ENCODE peak calls at places on chromosomes 16 and 17, in four cellular contexts. E, B, Q and C are unnamed samples.
A peak's percentile ranks its signal among the peaks of the same experiment; 100 is the strongest.

GRCh38 chr17:50519141-50519834 is 11.0 kb downstream of the MYCBPAP start:
- DNase-seq in E (no peak), B (no peak), Q (no peak), C (no peak)

GRCh38 chr16:8644513-8645140 is 23.1 kb downstream of the METTL22 start:
- DNase-seq in E (no peak), B (no peak), Q (no peak), C (no peak)

GRCh38 chr16:5865231-5865630 is 767.6 kb upstream of the EEF2KMT start:
- DNase-seq in E (no peak), B (no peak), Q (no peak), C (no peak)

GRCh38 chr17:34254146-34254545 is 939 bp upstream of the CCL2 start:
- DNase-seq in E (no peak), B (no peak), Q (no peak), C (no peak)

GRCh38 chr17:79861371-79862216 is 22.4 kb upstream of the CBX4 start:
- DNase-seq in E (no peak), B (no peak), Q (no peak), C (no peak)

GRCh38 chr17:27879987-27880608 is 13.1 kb downstream of the LYRM9 start:
- DNase-seq in E (peak; percentile 48), B (peak; percentile 78), Q (peak; percentile 23), C (peak; percentile 76)

GRCh38 chr16:27945233-27945975 is 118.1 kb downstream of the GSG1L start:
- DNase-seq in E (no peak), B (no peak), Q (no peak), C (no peak)

GRCh38 chr17:65389956-65390355 is 171.5 kb downstream of the AXIN2 start:
- DNase-seq in E (no peak), B (no peak), Q (no peak), C (no peak)

GRCh38 chr17:76721463-76721862 is 4.9 kb downstream of the JMJD6 start:
- DNase-seq in E (no peak), B (no peak), Q (no peak), C (no peak)

GRCh38 chr17:41367426-41368075 is 2.1 kb downstream of the KRT33B start:
- DNase-seq in E (no peak), B (no peak), Q (no peak), C (no peak)

GRCh38 chr16:71626858-71627213 is 852 bp downstream of the MARVELD3 start:
- DNase-seq in E (no peak), B (peak; percentile 53), Q (no peak), C (no peak)

GRCh38 chr17:21400816-21401593 is 24.8 kb downstream of the KCNJ12 start:
- DNase-seq in E (no peak), B (no peak), Q (no peak), C (no peak)

GRCh38 chr17:76122411-76123126 is 18.5 kb downstream of the FOXJ1 start:
- DNase-seq in E (no peak), B (no peak), Q (no peak), C (no peak)

GRCh38 chr16:35598696-35599332 is 2139.4 kb downstream of the TP53TG3F start:
- DNase-seq in E (no peak), B (no peak), Q (no peak), C (no peak)

GRCh38 chr16:88558457-88559442 is 11.5 kb upstream of the ZC3H18 start:
- DNase-seq in E (peak; percentile 82), B (peak; percentile 79), Q (no peak), C (peak; percentile 70)

GRCh38 chr16:72198641-72199250 is 26.8 kb upstream of the PMFBP1 start:
- DNase-seq in E (no peak), B (no peak), Q (no peak), C (no peak)

GRCh38 chr17:40947929-40948328 is 10.5 kb upstream of the KRT23 start:
- DNase-seq in E (no peak), B (no peak), Q (no peak), C (no peak)

GRCh38 chr16:68921654-68922053 is 78.3 kb downstream of the TANGO6 start:
- DNase-seq in E (peak; percentile 61), B (no peak), Q (no peak), C (no peak)

GRCh38 chr17:49910094-49910857 is 58.7 kb upstream of the DLX4 start:
- DNase-seq in E (no peak), B (peak; percentile 26), Q (no peak), C (no peak)

GRCh38 chr16:84412262-84412661 is 43.9 kb downstream of the ATP2C2 start:
- DNase-seq in E (no peak), B (no peak), Q (no peak), C (no peak)

GRCh38 chr16:58264961-58265479 is 29.8 kb downstream of the PRSS54 start:
- DNase-seq in E (no peak), B (peak; percentile 52), Q (no peak), C (peak; percentile 21)

GRCh38 chr16:35187665-35188225 is 1728.3 kb downstream of the TP53TG3F start:
- DNase-seq in E (no peak), B (no peak), Q (no peak), C (no peak)

DNA sequence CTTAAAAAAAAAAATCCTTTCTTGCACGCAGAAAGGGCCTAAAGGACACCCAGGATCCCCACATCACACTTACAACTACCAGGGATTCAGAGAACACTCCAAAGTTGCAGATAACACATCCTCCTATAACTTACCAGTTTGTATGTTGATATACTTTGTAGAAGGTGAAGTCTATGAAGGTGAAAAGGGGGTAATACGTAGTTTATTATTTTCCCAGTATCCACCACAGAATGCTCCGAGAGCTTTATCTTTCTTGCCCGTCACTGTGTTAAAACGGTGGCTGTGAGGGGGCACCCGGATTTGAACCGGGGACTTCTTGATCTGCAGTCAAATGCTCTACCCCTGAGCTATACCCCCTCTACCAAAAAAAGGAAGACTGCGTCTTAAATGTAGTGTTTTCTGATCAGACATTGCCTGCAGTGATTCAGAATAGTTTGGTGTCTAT is 7.9 kb upstream of the RPL23 start:
- DNase-seq in E (peak; percentile 67), B (no peak), Q (no peak), C (no peak)
- TF ChIP-seq TARDBP in E (no peak), B (peak; percentile 41), Q (no peak), C (no peak)

DNA sequence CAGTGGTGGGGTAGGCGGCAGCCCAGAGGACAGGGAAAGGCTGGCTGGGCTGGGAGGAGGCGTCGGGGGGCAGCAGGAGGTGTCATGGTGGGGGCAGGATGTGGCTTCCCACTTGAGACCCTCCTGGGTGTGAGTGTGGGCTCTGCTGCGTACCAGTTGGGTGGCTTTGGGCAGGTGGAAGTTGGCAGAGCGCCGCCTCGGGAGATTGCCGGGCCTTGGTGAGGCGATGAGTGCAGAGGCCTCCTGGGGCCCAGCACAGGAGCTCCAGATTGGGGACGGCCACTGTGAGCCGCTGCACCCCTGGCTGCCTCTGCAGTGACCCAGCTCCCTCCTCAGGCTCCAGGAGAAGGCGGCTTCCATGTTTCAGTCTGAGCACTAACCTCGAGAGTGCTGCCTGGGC is 13.8 kb downstream of the GPT2 start:
- DNase-seq in E (no peak), B (no peak), Q (no peak), C (no peak)
- TF ChIP-seq FOXK2 in E (no peak), B (no peak), Q (no peak), C (no peak)

DNA sequence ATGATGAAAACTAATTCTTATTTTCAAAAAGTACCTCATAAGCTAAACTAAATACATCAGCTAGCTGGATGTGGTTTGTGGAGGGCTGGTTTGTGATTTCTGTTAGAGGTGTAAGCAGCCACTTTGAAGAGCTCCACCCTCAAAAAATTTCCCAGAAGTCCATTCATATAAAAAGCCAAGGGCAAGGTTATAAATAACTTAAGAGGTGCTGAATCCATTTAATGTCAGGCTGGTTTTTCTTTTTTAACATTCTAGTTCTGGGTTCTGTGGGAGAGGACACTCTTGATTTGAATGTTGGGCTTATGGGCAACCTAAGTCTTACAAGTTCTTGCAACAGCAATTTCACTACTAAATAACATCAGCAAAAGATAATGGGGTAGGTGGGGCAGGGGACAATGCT is 3.4 kb upstream of the WIPI1 start:
- DNase-seq in E (no peak), B (no peak), Q (no peak), C (no peak)
- TF ChIP-seq TARDBP in E (no peak), B (no peak), Q (no peak), C (no peak)

GRCh38 chr16:87123356-87124001 is 193.7 kb downstream of the C16orf95 start:
- DNase-seq in E (no peak), B (no peak), Q (no peak), C (no peak)
- TF ChIP-seq FOXK2 in E (no peak), B (no peak), Q (no peak), C (no peak)

DNA sequence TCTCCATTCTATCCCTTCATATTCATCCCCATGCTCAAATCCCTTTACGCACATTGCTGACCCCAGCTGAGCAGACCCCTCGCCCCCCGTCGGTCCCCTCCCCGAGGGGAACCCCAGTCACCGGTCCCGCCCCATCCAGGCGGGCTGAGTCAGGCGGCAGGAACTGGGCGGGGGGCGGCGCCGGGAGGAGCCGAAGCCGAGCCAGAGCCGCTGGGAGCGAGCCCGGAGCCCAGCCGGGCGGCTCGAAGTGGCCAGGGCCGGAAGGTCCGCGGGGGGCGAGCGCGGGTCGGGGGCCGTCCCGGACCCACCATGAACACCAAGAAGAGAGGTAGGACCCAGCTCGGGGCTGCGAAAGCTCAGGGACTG is 8.6 kb downstream of the RIPOR1 start:
- DNase-seq in E (no peak), B (no peak), Q (no peak), C (no peak)
- TF ChIP-seq TARDBP in E (no peak), B (no peak), Q (no peak), C (no peak)

GRCh38 chr16:26688699-26689098 is 378.0 kb upstream of the C16orf82 start:
- DNase-seq in E (no peak), B (no peak), Q (no peak), C (no peak)
- TF ChIP-seq FOXK2 in E (no peak), B (no peak), Q (no peak), C (no peak)

GRCh38 chr17:42920106-42920900 is 19.7 kb downstream of the G6PC1 start:
- DNase-seq in E (peak; percentile 63), B (no peak), Q (no peak), C (no peak)

GRCh38 chr17:42920922-42921321 is 20.3 kb downstream of the G6PC1 start:
- DNase-seq in E (peak; percentile 18), B (no peak), Q (no peak), C (no peak)

GRCh38 chr17:42922335-42922734 is 21.7 kb downstream of the G6PC1 start:
- DNase-seq in E (no peak), B (no peak), Q (no peak), C (no peak)

GRCh38 chr17:42917236-42917603 is 16.6 kb downstream of the G6PC1 start:
- DNase-seq in E (no peak), B (no peak), Q (no peak), C (no peak)

GRCh38 chr17:42918902-42919521 is 18.4 kb downstream of the G6PC1 start:
- DNase-seq in E (peak; percentile 55), B (no peak), Q (no peak), C (no peak)
- TF ChIP-seq TARDBP in E (peak; percentile 28), B (no peak), Q (no peak), C (no peak)

GRCh38 chr16:65833171-65833871 is 533.2 kb upstream of the CDH5 start:
- DNase-seq in E (no peak), B (no peak), Q (no peak), C (no peak)
- TF ChIP-seq FOXK2 in E (no peak), B (no peak), Q (no peak), C (no peak)